ENCODE peak calls at places on chromosome 11, in eight cellular contexts. One of them, this sample, is unnamed.
A peak's percentile ranks its signal among the peaks of the same experiment; 100 is the strongest.

GRCh38 chr11:76233936-76234703 is 27.8 kb upstream of the WNT11 start:
- DNase-seq in pancreas: peak; percentile 41
- DNase-seq in CD8-positive, alpha-beta T cell: peak; percentile 13
- DNase-seq in kidney: peak; percentile 87
- DNase-seq in lung: peak; percentile 53
- DNase-seq in right lobe of liver: no peak
- DNase-seq in cardiac muscle cell: peak; percentile 78
- DNase-seq in thoracic aorta: peak; percentile 11
- DNase-seq in this sample: no peak

GRCh38 chr11:13288375-13289029 is 10.9 kb downstream of the BMAL1 start:
- DNase-seq in kidney: no peak
- DNase-seq in lung: no peak
- DNase-seq in pancreas: no peak
- DNase-seq in CD8-positive, alpha-beta T cell: no peak
- DNase-seq in cardiac muscle cell: no peak
- DNase-seq in thoracic aorta: no peak
- DNase-seq in right lobe of liver: no peak
- DNase-seq in this sample: no peak

GRCh38 chr11:35165416-35166368 is 26.7 kb downstream of the CD44 start:
- DNase-seq in cardiac muscle cell: peak; percentile 87
- DNase-seq in right lobe of liver: no peak
- DNase-seq in CD8-positive, alpha-beta T cell: peak; percentile 81
- DNase-seq in kidney: no peak
- DNase-seq in pancreas: no peak
- DNase-seq in lung: peak; percentile 37
- DNase-seq in thoracic aorta: no peak
- DNase-seq in this sample: no peak

GRCh38 chr11:122604626-122605025 is 50.9 kb upstream of the UBASH3B start:
- DNase-seq in lung: no peak
- DNase-seq in CD8-positive, alpha-beta T cell: no peak
- DNase-seq in cardiac muscle cell: no peak
- DNase-seq in kidney: no peak
- DNase-seq in thoracic aorta: no peak
- DNase-seq in right lobe of liver: no peak
- DNase-seq in pancreas: no peak
- DNase-seq in this sample: no peak

GRCh38 chr11:26741036-26741435 is 19.2 kb upstream of the SLC5A12 start:
- DNase-seq in kidney: no peak
- DNase-seq in right lobe of liver: no peak
- DNase-seq in pancreas: no peak
- DNase-seq in cardiac muscle cell: peak; percentile 28
- DNase-seq in lung: no peak
- DNase-seq in thoracic aorta: no peak
- DNase-seq in CD8-positive, alpha-beta T cell: no peak
- DNase-seq in this sample: no peak

GRCh38 chr11:11499300-11499699 is 122.5 kb downstream of the GALNT18 start:
- DNase-seq in pancreas: no peak
- DNase-seq in CD8-positive, alpha-beta T cell: no peak
- DNase-seq in right lobe of liver: no peak
- DNase-seq in lung: no peak
- DNase-seq in thoracic aorta: no peak
- DNase-seq in cardiac muscle cell: no peak
- DNase-seq in kidney: no peak
- DNase-seq in this sample: no peak

GRCh38 chr11:31812392-31813241 is 1.5 kb upstream of the PAX6 start:
- DNase-seq in right lobe of liver: no peak
- DNase-seq in kidney: peak; percentile 71
- DNase-seq in lung: no peak
- DNase-seq in thoracic aorta: no peak
- DNase-seq in CD8-positive, alpha-beta T cell: no peak
- DNase-seq in pancreas: no peak
- DNase-seq in cardiac muscle cell: no peak
- DNase-seq in this sample: peak; percentile 55

GRCh38 chr11:497565-498296 is 9.3 kb downstream of the RNH1 start:
- DNase-seq in pancreas: no peak
- DNase-seq in cardiac muscle cell: no peak
- DNase-seq in lung: no peak
- DNase-seq in thoracic aorta: no peak
- DNase-seq in CD8-positive, alpha-beta T cell: no peak
- DNase-seq in right lobe of liver: no peak
- DNase-seq in kidney: no peak
- DNase-seq in this sample: no peak

GRCh38 chr11:75480890-75481190 is 44.9 kb downstream of the GDPD5 start:
- DNase-seq in kidney: no peak
- DNase-seq in right lobe of liver: no peak
- DNase-seq in thoracic aorta: no peak
- DNase-seq in pancreas: no peak
- DNase-seq in CD8-positive, alpha-beta T cell: no peak
- DNase-seq in lung: no peak
- DNase-seq in cardiac muscle cell: no peak
- DNase-seq in this sample: no peak

GRCh38 chr11:34157163-34157562 is 51.7 kb downstream of the NAT10 start:
- DNase-seq in thoracic aorta: no peak
- DNase-seq in kidney: no peak
- DNase-seq in right lobe of liver: peak; percentile 84
- DNase-seq in pancreas: no peak
- DNase-seq in lung: no peak
- DNase-seq in CD8-positive, alpha-beta T cell: no peak
- DNase-seq in cardiac muscle cell: no peak
- DNase-seq in this sample: no peak

GRCh38 chr11:62399868-62400245 is 19.0 kb upstream of the SCGB1A1 start:
- DNase-seq in right lobe of liver: no peak
- DNase-seq in lung: no peak
- DNase-seq in CD8-positive, alpha-beta T cell: no peak
- DNase-seq in thoracic aorta: no peak
- DNase-seq in pancreas: no peak
- DNase-seq in kidney: no peak
- DNase-seq in cardiac muscle cell: no peak
- DNase-seq in this sample: no peak
- H3K4me1 ChIP-seq in right lobe of liver: no peaks in the 10 kb centered on the region
- H3K4me1 ChIP-seq in lung: peaks cover 10% of the 10 kb centered on the region
- H3K4me1 ChIP-seq in CD8-positive, alpha-beta T cell: peaks cover 52% of the 10 kb centered on the region
- H3K4me1 ChIP-seq in thoracic aorta: peaks cover 79% of the 10 kb centered on the region
- H3K4me1 ChIP-seq in pancreas: no peaks in the 10 kb centered on the region
- H3K4me1 ChIP-seq in kidney: peaks cover 23% of the 10 kb centered on the region
- H3K4me1 ChIP-seq in cardiac muscle cell: peaks cover 22% of the 10 kb centered on the region
- H3K4me1 ChIP-seq in this sample: peaks cover 87% of the 10 kb centered on the region

DNA sequence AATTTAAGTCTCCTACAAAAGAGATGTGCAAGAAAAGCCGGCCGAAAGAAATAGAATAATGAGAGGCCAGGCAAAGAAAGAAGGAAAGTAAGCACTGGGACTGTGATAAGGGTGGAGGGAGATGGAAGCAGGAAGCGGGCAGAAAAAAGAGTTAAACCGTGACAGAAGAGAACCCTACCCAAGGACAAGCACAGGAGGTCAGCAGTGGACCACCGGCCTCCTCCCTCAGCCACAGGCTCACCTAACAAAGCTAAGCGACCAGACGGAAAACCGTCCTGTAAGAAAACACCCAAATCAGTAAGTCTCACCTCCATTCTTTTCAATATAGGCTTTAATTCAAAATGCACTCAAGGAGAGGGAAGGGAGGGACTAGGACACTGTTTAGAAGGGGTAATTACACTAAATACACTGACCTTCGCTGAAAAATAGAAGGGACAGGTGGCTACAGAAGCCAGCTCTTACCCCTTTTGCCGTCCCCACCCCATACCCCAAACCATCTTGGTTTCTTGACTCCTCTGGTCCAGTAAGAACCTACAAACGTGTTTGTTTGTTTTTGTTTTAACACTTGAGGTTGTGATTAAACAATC is 1.9 kb downstream of the FAM181B start:
- DNase-seq in lung: no peak
- DNase-seq in CD8-positive, alpha-beta T cell: no peak
- DNase-seq in cardiac muscle cell: no peak
- DNase-seq in kidney: no peak
- DNase-seq in right lobe of liver: no peak
- DNase-seq in thoracic aorta: no peak
- DNase-seq in pancreas: no peak
- DNase-seq in this sample: no peak
- H3K27ac ChIP-seq in lung: no peak overlapping the region
- H3K27ac ChIP-seq in CD8-positive, alpha-beta T cell: no peak overlapping the region
- H3K27ac ChIP-seq in cardiac muscle cell: no peak overlapping the region
- H3K27ac ChIP-seq in kidney: no peak overlapping the region
- H3K27ac ChIP-seq in right lobe of liver: no peak overlapping the region
- H3K27ac ChIP-seq in thoracic aorta: no peak overlapping the region
- H3K27ac ChIP-seq in pancreas: no peak overlapping the region
- H3K27ac ChIP-seq in this sample: no peak overlapping the region

GRCh38 chr11:86275493-86276370 is 26.3 kb upstream of the HIKESHI start:
- DNase-seq in cardiac muscle cell: no peak
- DNase-seq in thoracic aorta: no peak
- DNase-seq in CD8-positive, alpha-beta T cell: no peak
- DNase-seq in kidney: no peak
- DNase-seq in right lobe of liver: no peak
- DNase-seq in lung: no peak
- DNase-seq in pancreas: no peak
- DNase-seq in this sample: no peak

GRCh38 chr11:86278226-86278625 is 23.8 kb upstream of the HIKESHI start:
- DNase-seq in thoracic aorta: no peak
- DNase-seq in CD8-positive, alpha-beta T cell: no peak
- DNase-seq in cardiac muscle cell: no peak
- DNase-seq in right lobe of liver: no peak
- DNase-seq in lung: no peak
- DNase-seq in pancreas: no peak
- DNase-seq in kidney: no peak
- DNase-seq in this sample: no peak

GRCh38 chr11:86274999-86275398 is 27.0 kb upstream of the HIKESHI start:
- DNase-seq in pancreas: no peak
- DNase-seq in CD8-positive, alpha-beta T cell: no peak
- DNase-seq in kidney: no peak
- DNase-seq in thoracic aorta: no peak
- DNase-seq in right lobe of liver: no peak
- DNase-seq in lung: no peak
- DNase-seq in cardiac muscle cell: no peak
- DNase-seq in this sample: no peak

GRCh38 chr11:86277741-86278140 is 24.3 kb upstream of the HIKESHI start:
- DNase-seq in lung: no peak
- DNase-seq in kidney: no peak
- DNase-seq in cardiac muscle cell: no peak
- DNase-seq in right lobe of liver: no peak
- DNase-seq in pancreas: no peak
- DNase-seq in CD8-positive, alpha-beta T cell: no peak
- DNase-seq in thoracic aorta: no peak
- DNase-seq in this sample: no peak

DNA sequence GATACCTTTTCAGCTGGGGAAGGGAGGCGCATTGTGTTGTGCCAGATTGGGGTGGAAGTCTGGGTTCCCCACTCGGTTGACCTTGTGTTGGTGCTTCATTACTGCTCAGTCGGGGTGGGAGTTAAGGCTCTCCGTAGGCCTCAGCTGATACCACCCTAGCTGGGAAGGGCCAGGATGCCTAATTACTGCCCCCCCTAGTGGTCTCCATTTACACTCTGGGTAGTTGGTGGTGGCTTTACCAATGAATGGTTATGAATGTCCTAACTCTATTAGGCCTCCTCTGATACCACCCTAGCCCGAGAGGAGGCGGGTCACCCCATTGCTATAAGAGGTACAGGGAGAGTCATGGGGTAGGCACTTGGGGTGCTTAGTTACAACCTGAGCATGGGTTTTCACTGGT is 27.5 kb upstream of the HIKESHI start:
- DNase-seq in thoracic aorta: no peak
- DNase-seq in lung: no peak
- DNase-seq in pancreas: no peak
- DNase-seq in CD8-positive, alpha-beta T cell: no peak
- DNase-seq in right lobe of liver: no peak
- DNase-seq in cardiac muscle cell: no peak
- DNase-seq in kidney: no peak
- DNase-seq in this sample: no peak
- TF ChIP-seq CTCF in thoracic aorta: no peak
- TF ChIP-seq CTCF in lung: no peak
- TF ChIP-seq CTCF in pancreas: no peak
- TF ChIP-seq CTCF in CD8-positive, alpha-beta T cell: no peak
- TF ChIP-seq CTCF in right lobe of liver: no peak
- TF ChIP-seq CTCF in cardiac muscle cell: peak; percentile 23
- TF ChIP-seq CTCF in kidney: no peak
- TF ChIP-seq CTCF in this sample: no peak

DNA sequence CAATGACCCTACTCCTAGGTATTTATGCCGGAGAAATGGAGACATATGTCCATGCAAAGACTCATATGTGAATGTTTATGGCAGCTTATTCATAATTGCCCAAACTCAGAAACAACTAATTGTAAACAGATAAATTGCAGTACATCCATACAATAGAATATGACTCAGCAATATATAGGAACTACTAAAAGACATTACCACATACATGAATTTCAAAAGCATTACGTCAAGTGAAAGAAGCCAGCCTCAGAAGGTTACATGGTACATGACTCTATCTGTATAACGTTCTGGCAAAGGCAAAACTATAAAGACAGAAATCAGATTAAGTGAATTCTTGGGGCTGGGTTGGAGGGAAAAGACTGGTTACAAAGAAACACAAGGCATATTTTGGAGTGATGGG is 7.3 kb downstream of the KCTD21 start:
- DNase-seq in lung: no peak
- DNase-seq in cardiac muscle cell: peak; percentile 68
- DNase-seq in thoracic aorta: no peak
- DNase-seq in pancreas: no peak
- DNase-seq in CD8-positive, alpha-beta T cell: no peak
- DNase-seq in kidney: no peak
- DNase-seq in right lobe of liver: no peak
- DNase-seq in this sample: no peak
- H3K4me1 ChIP-seq in lung: no peaks in the 10 kb centered on the region
- H3K4me1 ChIP-seq in cardiac muscle cell: peaks cover 20% of the 10 kb centered on the region
- H3K4me1 ChIP-seq in thoracic aorta: peaks cover 40% of the 10 kb centered on the region
- H3K4me1 ChIP-seq in pancreas: no peaks in the 10 kb centered on the region
- H3K4me1 ChIP-seq in CD8-positive, alpha-beta T cell: no peaks in the 10 kb centered on the region
- H3K4me1 ChIP-seq in kidney: no peaks in the 10 kb centered on the region
- H3K4me1 ChIP-seq in right lobe of liver: no peaks in the 10 kb centered on the region
- H3K4me1 ChIP-seq in this sample: peaks cover 11% of the 10 kb centered on the region

GRCh38 chr11:6523253-6523652 is 26.2 kb downstream of the DNHD1 start:
- DNase-seq in cardiac muscle cell: peak; percentile 10
- DNase-seq in kidney: no peak
- DNase-seq in lung: no peak
- DNase-seq in pancreas: no peak
- DNase-seq in right lobe of liver: no peak
- DNase-seq in thoracic aorta: no peak
- DNase-seq in CD8-positive, alpha-beta T cell: no peak
- DNase-seq in this sample: no peak

GRCh38 chr11:6516865-6517264 is 19.8 kb downstream of the DNHD1 start:
- DNase-seq in cardiac muscle cell: no peak
- DNase-seq in CD8-positive, alpha-beta T cell: no peak
- DNase-seq in pancreas: no peak
- DNase-seq in thoracic aorta: no peak
- DNase-seq in right lobe of liver: no peak
- DNase-seq in lung: no peak
- DNase-seq in kidney: no peak
- DNase-seq in this sample: no peak

GRCh38 chr11:6520265-6520664 is 23.2 kb downstream of the DNHD1 start:
- DNase-seq in CD8-positive, alpha-beta T cell: no peak
- DNase-seq in cardiac muscle cell: no peak
- DNase-seq in right lobe of liver: no peak
- DNase-seq in pancreas: no peak
- DNase-seq in thoracic aorta: no peak
- DNase-seq in kidney: no peak
- DNase-seq in lung: no peak
- DNase-seq in this sample: no peak
- H3K27ac ChIP-seq in CD8-positive, alpha-beta T cell: no peak overlapping the region
- H3K27ac ChIP-seq in cardiac muscle cell: peak overlapping the region; percentile 36
- H3K27ac ChIP-seq in right lobe of liver: no peak overlapping the region
- H3K27ac ChIP-seq in pancreas: no peak overlapping the region
- H3K27ac ChIP-seq in thoracic aorta: no peak overlapping the region
- H3K27ac ChIP-seq in kidney: no peak overlapping the region
- H3K27ac ChIP-seq in lung: no peak overlapping the region
- H3K27ac ChIP-seq in this sample: no peak overlapping the region